ENCODE peak calls at places on chromosomes 5 and 9, in ten cellular contexts. One of them, this sample, is unnamed.

GRCh38 chr5:143454936-143455516 is 51.5 kb upstream of the NR3C1 start:
- DNase-seq in activated CD8-positive, alpha-beta T cell treated with anti-CD3 and anti-CD28 coated beads, Interleukin-2, amount 10 ng/mL, durations not matched to agents 7 days and 5 days: no peak
- DNase-seq in NAMALWA: no peak
- DNase-seq in stimulated activated CD4-positive, alpha-beta T cell treated with anti-CD3 and anti-CD28 coated beads, Interleukin-4, amount 100 ng/mL, for 48 hours: no peak
- DNase-seq in cardiac fibroblast: no peak
- DNase-seq in activated CD4-positive, alpha-beta T cell treated with anti-CD3 and anti-CD28 coated beads, Interleukin-2, amount 50 U/mL, for 24 hours: no peak
- DNase-seq in GM12891: no peak
- DNase-seq in HS-27A: no peak
- DNase-seq in BJ: no peak
- DNase-seq in HS-5: no peak
- DNase-seq in this sample: no peak

GRCh38 chr5:155728857-155729683 is 597.9 kb upstream of the SGCD start:
- DNase-seq in stimulated activated CD4-positive, alpha-beta T cell treated with anti-CD3 and anti-CD28 coated beads, Interleukin-4, amount 100 ng/mL, for 48 hours: no peak
- DNase-seq in HS-27A: no peak
- DNase-seq in cardiac fibroblast: peak
- DNase-seq in HS-5: no peak
- DNase-seq in activated CD4-positive, alpha-beta T cell treated with anti-CD3 and anti-CD28 coated beads, Interleukin-2, amount 50 U/mL, for 24 hours: no peak
- DNase-seq in activated CD8-positive, alpha-beta T cell treated with anti-CD3 and anti-CD28 coated beads, Interleukin-2, amount 10 ng/mL, durations not matched to agents 7 days and 5 days: no peak
- DNase-seq in GM12891: no peak
- DNase-seq in NAMALWA: no peak
- DNase-seq in BJ: no peak
- DNase-seq in this sample: no peak

GRCh38 chr5:101943784-101944183 is 352.3 kb downstream of the SLCO4C1 start:
- DNase-seq in HS-5: no peak
- DNase-seq in activated CD4-positive, alpha-beta T cell treated with anti-CD3 and anti-CD28 coated beads, Interleukin-2, amount 50 U/mL, for 24 hours: no peak
- DNase-seq in cardiac fibroblast: no peak
- DNase-seq in NAMALWA: peak
- DNase-seq in BJ: no peak
- DNase-seq in HS-27A: no peak
- DNase-seq in activated CD8-positive, alpha-beta T cell treated with anti-CD3 and anti-CD28 coated beads, Interleukin-2, amount 10 ng/mL, durations not matched to agents 7 days and 5 days: no peak
- DNase-seq in GM12891: no peak
- DNase-seq in stimulated activated CD4-positive, alpha-beta T cell treated with anti-CD3 and anti-CD28 coated beads, Interleukin-4, amount 100 ng/mL, for 48 hours: no peak
- DNase-seq in this sample: no peak

GRCh38 chr5:148794275-148794674 is 32.1 kb upstream of the ADRB2 start:
- DNase-seq in NAMALWA: no peak
- DNase-seq in activated CD4-positive, alpha-beta T cell treated with anti-CD3 and anti-CD28 coated beads, Interleukin-2, amount 50 U/mL, for 24 hours: no peak
- DNase-seq in HS-5: no peak
- DNase-seq in GM12891: no peak
- DNase-seq in HS-27A: no peak
- DNase-seq in cardiac fibroblast: peak
- DNase-seq in BJ: no peak
- DNase-seq in stimulated activated CD4-positive, alpha-beta T cell treated with anti-CD3 and anti-CD28 coated beads, Interleukin-4, amount 100 ng/mL, for 48 hours: no peak
- DNase-seq in activated CD8-positive, alpha-beta T cell treated with anti-CD3 and anti-CD28 coated beads, Interleukin-2, amount 10 ng/mL, durations not matched to agents 7 days and 5 days: no peak
- DNase-seq in this sample: no peak

GRCh38 chr9:25396828-25397227 is 281.4 kb downstream of the TUSC1 start:
- DNase-seq in cardiac fibroblast: no peak
- DNase-seq in BJ: no peak
- DNase-seq in HS-5: no peak
- DNase-seq in GM12891: no peak
- DNase-seq in activated CD4-positive, alpha-beta T cell treated with anti-CD3 and anti-CD28 coated beads, Interleukin-2, amount 50 U/mL, for 24 hours: no peak
- DNase-seq in HS-27A: no peak
- DNase-seq in NAMALWA: no peak
- DNase-seq in stimulated activated CD4-positive, alpha-beta T cell treated with anti-CD3 and anti-CD28 coated beads, Interleukin-4, amount 100 ng/mL, for 48 hours: no peak
- DNase-seq in activated CD8-positive, alpha-beta T cell treated with anti-CD3 and anti-CD28 coated beads, Interleukin-2, amount 10 ng/mL, durations not matched to agents 7 days and 5 days: no peak
- DNase-seq in this sample: no peak

GRCh38 chr5:127088226-127088625 is 14.9 kb upstream of the C5orf63 start:
- DNase-seq in HS-5: peak
- DNase-seq in activated CD8-positive, alpha-beta T cell treated with anti-CD3 and anti-CD28 coated beads, Interleukin-2, amount 10 ng/mL, durations not matched to agents 7 days and 5 days: no peak
- DNase-seq in GM12891: no peak
- DNase-seq in NAMALWA: no peak
- DNase-seq in activated CD4-positive, alpha-beta T cell treated with anti-CD3 and anti-CD28 coated beads, Interleukin-2, amount 50 U/mL, for 24 hours: no peak
- DNase-seq in HS-27A: peak
- DNase-seq in BJ: peak
- DNase-seq in cardiac fibroblast: peak
- DNase-seq in stimulated activated CD4-positive, alpha-beta T cell treated with anti-CD3 and anti-CD28 coated beads, Interleukin-4, amount 100 ng/mL, for 48 hours: no peak
- DNase-seq in this sample: no peak

GRCh38 chr5:33691846-33692245 is 199.9 kb downstream of the ADAMTS12 start:
- DNase-seq in HS-27A: no peak
- DNase-seq in cardiac fibroblast: peak
- DNase-seq in stimulated activated CD4-positive, alpha-beta T cell treated with anti-CD3 and anti-CD28 coated beads, Interleukin-4, amount 100 ng/mL, for 48 hours: no peak
- DNase-seq in BJ: no peak
- DNase-seq in GM12891: no peak
- DNase-seq in activated CD8-positive, alpha-beta T cell treated with anti-CD3 and anti-CD28 coated beads, Interleukin-2, amount 10 ng/mL, durations not matched to agents 7 days and 5 days: no peak
- DNase-seq in NAMALWA: no peak
- DNase-seq in HS-5: no peak
- DNase-seq in activated CD4-positive, alpha-beta T cell treated with anti-CD3 and anti-CD28 coated beads, Interleukin-2, amount 50 U/mL, for 24 hours: no peak
- DNase-seq in this sample: no peak

GRCh38 chr5:14143509-14143842 is 334 bp downstream of the TRIO start:
- DNase-seq in HS-27A: no peak
- DNase-seq in NAMALWA: no peak
- DNase-seq in BJ: no peak
- DNase-seq in stimulated activated CD4-positive, alpha-beta T cell treated with anti-CD3 and anti-CD28 coated beads, Interleukin-4, amount 100 ng/mL, for 48 hours: no peak
- DNase-seq in activated CD8-positive, alpha-beta T cell treated with anti-CD3 and anti-CD28 coated beads, Interleukin-2, amount 10 ng/mL, durations not matched to agents 7 days and 5 days: no peak
- DNase-seq in cardiac fibroblast: no peak
- DNase-seq in HS-5: no peak
- DNase-seq in activated CD4-positive, alpha-beta T cell treated with anti-CD3 and anti-CD28 coated beads, Interleukin-2, amount 50 U/mL, for 24 hours: no peak
- DNase-seq in GM12891: no peak
- DNase-seq in this sample: no peak

GRCh38 chr9:104304925-104305324 is 199.1 kb upstream of the OR13F1 start:
- DNase-seq in BJ: no peak
- DNase-seq in stimulated activated CD4-positive, alpha-beta T cell treated with anti-CD3 and anti-CD28 coated beads, Interleukin-4, amount 100 ng/mL, for 48 hours: no peak
- DNase-seq in HS-5: no peak
- DNase-seq in cardiac fibroblast: no peak
- DNase-seq in GM12891: no peak
- DNase-seq in HS-27A: no peak
- DNase-seq in NAMALWA: no peak
- DNase-seq in activated CD4-positive, alpha-beta T cell treated with anti-CD3 and anti-CD28 coated beads, Interleukin-2, amount 50 U/mL, for 24 hours: no peak
- DNase-seq in activated CD8-positive, alpha-beta T cell treated with anti-CD3 and anti-CD28 coated beads, Interleukin-2, amount 10 ng/mL, durations not matched to agents 7 days and 5 days: no peak
- DNase-seq in this sample: no peak

GRCh38 chr9:128551652-128552152 is 685 bp upstream of the SPTAN1 start:
- DNase-seq in activated CD4-positive, alpha-beta T cell treated with anti-CD3 and anti-CD28 coated beads, Interleukin-2, amount 50 U/mL, for 24 hours: no peak
- DNase-seq in HS-5: no peak
- DNase-seq in HS-27A: peak
- DNase-seq in activated CD8-positive, alpha-beta T cell treated with anti-CD3 and anti-CD28 coated beads, Interleukin-2, amount 10 ng/mL, durations not matched to agents 7 days and 5 days: no peak
- DNase-seq in BJ: no peak
- DNase-seq in GM12891: no peak
- DNase-seq in NAMALWA: no peak
- DNase-seq in cardiac fibroblast: no peak
- DNase-seq in stimulated activated CD4-positive, alpha-beta T cell treated with anti-CD3 and anti-CD28 coated beads, Interleukin-4, amount 100 ng/mL, for 48 hours: no peak
- DNase-seq in this sample: no peak

GRCh38 chr5:171269717-171270116 is 39.3 kb upstream of the TLX3 start:
- DNase-seq in HS-5: peak
- DNase-seq in activated CD4-positive, alpha-beta T cell treated with anti-CD3 and anti-CD28 coated beads, Interleukin-2, amount 50 U/mL, for 24 hours: no peak
- DNase-seq in stimulated activated CD4-positive, alpha-beta T cell treated with anti-CD3 and anti-CD28 coated beads, Interleukin-4, amount 100 ng/mL, for 48 hours: no peak
- DNase-seq in GM12891: no peak
- DNase-seq in NAMALWA: no peak
- DNase-seq in cardiac fibroblast: peak
- DNase-seq in activated CD8-positive, alpha-beta T cell treated with anti-CD3 and anti-CD28 coated beads, Interleukin-2, amount 10 ng/mL, durations not matched to agents 7 days and 5 days: no peak
- DNase-seq in HS-27A: no peak
- DNase-seq in BJ: peak
- DNase-seq in this sample: no peak

GRCh38 chr5:41264019-41264418 is 50.7 kb upstream of the C6 start:
- DNase-seq in stimulated activated CD4-positive, alpha-beta T cell treated with anti-CD3 and anti-CD28 coated beads, Interleukin-4, amount 100 ng/mL, for 48 hours: no peak
- DNase-seq in NAMALWA: no peak
- DNase-seq in HS-27A: no peak
- DNase-seq in GM12891: no peak
- DNase-seq in HS-5: no peak
- DNase-seq in BJ: no peak
- DNase-seq in activated CD4-positive, alpha-beta T cell treated with anti-CD3 and anti-CD28 coated beads, Interleukin-2, amount 50 U/mL, for 24 hours: no peak
- DNase-seq in cardiac fibroblast: no peak
- DNase-seq in activated CD8-positive, alpha-beta T cell treated with anti-CD3 and anti-CD28 coated beads, Interleukin-2, amount 10 ng/mL, durations not matched to agents 7 days and 5 days: no peak
- DNase-seq in this sample: no peak

GRCh38 chr5:52844885-52845284 is 57.2 kb downstream of the ITGA1 start:
- DNase-seq in GM12891: no peak
- DNase-seq in HS-27A: no peak
- DNase-seq in HS-5: no peak
- DNase-seq in stimulated activated CD4-positive, alpha-beta T cell treated with anti-CD3 and anti-CD28 coated beads, Interleukin-4, amount 100 ng/mL, for 48 hours: no peak
- DNase-seq in cardiac fibroblast: peak
- DNase-seq in activated CD8-positive, alpha-beta T cell treated with anti-CD3 and anti-CD28 coated beads, Interleukin-2, amount 10 ng/mL, durations not matched to agents 7 days and 5 days: no peak
- DNase-seq in activated CD4-positive, alpha-beta T cell treated with anti-CD3 and anti-CD28 coated beads, Interleukin-2, amount 50 U/mL, for 24 hours: no peak
- DNase-seq in NAMALWA: no peak
- DNase-seq in BJ: no peak
- DNase-seq in this sample: no peak

GRCh38 chr5:1201327-1202025 is at the start of gene SLC6A19:
- DNase-seq in cardiac fibroblast: no peak
- DNase-seq in HS-27A: no peak
- DNase-seq in activated CD4-positive, alpha-beta T cell treated with anti-CD3 and anti-CD28 coated beads, Interleukin-2, amount 50 U/mL, for 24 hours: no peak
- DNase-seq in stimulated activated CD4-positive, alpha-beta T cell treated with anti-CD3 and anti-CD28 coated beads, Interleukin-4, amount 100 ng/mL, for 48 hours: no peak
- DNase-seq in NAMALWA: no peak
- DNase-seq in activated CD8-positive, alpha-beta T cell treated with anti-CD3 and anti-CD28 coated beads, Interleukin-2, amount 10 ng/mL, durations not matched to agents 7 days and 5 days: no peak
- DNase-seq in GM12891: no peak
- DNase-seq in BJ: no peak
- DNase-seq in HS-5: no peak
- DNase-seq in this sample: no peak

GRCh38 chr9:113580041-113580953 is 116.8 kb downstream of the RGS3 start:
- DNase-seq in BJ: no peak
- DNase-seq in stimulated activated CD4-positive, alpha-beta T cell treated with anti-CD3 and anti-CD28 coated beads, Interleukin-4, amount 100 ng/mL, for 48 hours: peak
- DNase-seq in GM12891: no peak
- DNase-seq in activated CD4-positive, alpha-beta T cell treated with anti-CD3 and anti-CD28 coated beads, Interleukin-2, amount 50 U/mL, for 24 hours: peak
- DNase-seq in HS-27A: no peak
- DNase-seq in NAMALWA: peak
- DNase-seq in activated CD8-positive, alpha-beta T cell treated with anti-CD3 and anti-CD28 coated beads, Interleukin-2, amount 10 ng/mL, durations not matched to agents 7 days and 5 days: peak
- DNase-seq in HS-5: no peak
- DNase-seq in cardiac fibroblast: peak
- DNase-seq in this sample: peak

GRCh38 chr5:173051746-173052145 is 4.4 kb upstream of the CREBRF start:
- DNase-seq in activated CD4-positive, alpha-beta T cell treated with anti-CD3 and anti-CD28 coated beads, Interleukin-2, amount 50 U/mL, for 24 hours: no peak
- DNase-seq in NAMALWA: no peak
- DNase-seq in GM12891: no peak
- DNase-seq in HS-27A: peak
- DNase-seq in stimulated activated CD4-positive, alpha-beta T cell treated with anti-CD3 and anti-CD28 coated beads, Interleukin-4, amount 100 ng/mL, for 48 hours: no peak
- DNase-seq in BJ: peak
- DNase-seq in activated CD8-positive, alpha-beta T cell treated with anti-CD3 and anti-CD28 coated beads, Interleukin-2, amount 10 ng/mL, durations not matched to agents 7 days and 5 days: no peak
- DNase-seq in HS-5: peak
- DNase-seq in cardiac fibroblast: peak
- DNase-seq in this sample: no peak

GRCh38 chr9:120344230-120344629 is 235.7 kb downstream of the CDK5RAP2 start:
- DNase-seq in NAMALWA: no peak
- DNase-seq in GM12891: no peak
- DNase-seq in BJ: peak
- DNase-seq in cardiac fibroblast: peak
- DNase-seq in HS-5: peak
- DNase-seq in activated CD4-positive, alpha-beta T cell treated with anti-CD3 and anti-CD28 coated beads, Interleukin-2, amount 50 U/mL, for 24 hours: no peak
- DNase-seq in activated CD8-positive, alpha-beta T cell treated with anti-CD3 and anti-CD28 coated beads, Interleukin-2, amount 10 ng/mL, durations not matched to agents 7 days and 5 days: no peak
- DNase-seq in stimulated activated CD4-positive, alpha-beta T cell treated with anti-CD3 and anti-CD28 coated beads, Interleukin-4, amount 100 ng/mL, for 48 hours: no peak
- DNase-seq in HS-27A: no peak
- DNase-seq in this sample: no peak

GRCh38 chr9:129400971-129401622 is 219.8 kb downstream of the C9orf50 start:
- DNase-seq in cardiac fibroblast: no peak
- DNase-seq in GM12891: no peak
- DNase-seq in activated CD8-positive, alpha-beta T cell treated with anti-CD3 and anti-CD28 coated beads, Interleukin-2, amount 10 ng/mL, durations not matched to agents 7 days and 5 days: no peak
- DNase-seq in HS-5: no peak
- DNase-seq in BJ: no peak
- DNase-seq in NAMALWA: no peak
- DNase-seq in activated CD4-positive, alpha-beta T cell treated with anti-CD3 and anti-CD28 coated beads, Interleukin-2, amount 50 U/mL, for 24 hours: no peak
- DNase-seq in stimulated activated CD4-positive, alpha-beta T cell treated with anti-CD3 and anti-CD28 coated beads, Interleukin-4, amount 100 ng/mL, for 48 hours: no peak
- DNase-seq in HS-27A: no peak
- DNase-seq in this sample: no peak

GRCh38 chr9:112581469-112582176 is 95.0 kb downstream of the KIAA1958 start:
- DNase-seq in activated CD4-positive, alpha-beta T cell treated with anti-CD3 and anti-CD28 coated beads, Interleukin-2, amount 50 U/mL, for 24 hours: no peak
- DNase-seq in NAMALWA: no peak
- DNase-seq in cardiac fibroblast: no peak
- DNase-seq in HS-5: no peak
- DNase-seq in HS-27A: no peak
- DNase-seq in GM12891: no peak
- DNase-seq in BJ: no peak
- DNase-seq in activated CD8-positive, alpha-beta T cell treated with anti-CD3 and anti-CD28 coated beads, Interleukin-2, amount 10 ng/mL, durations not matched to agents 7 days and 5 days: no peak
- DNase-seq in stimulated activated CD4-positive, alpha-beta T cell treated with anti-CD3 and anti-CD28 coated beads, Interleukin-4, amount 100 ng/mL, for 48 hours: no peak
- DNase-seq in this sample: no peak

GRCh38 chr9:125161284-125161918 is 18.1 kb upstream of the SCAI start:
- DNase-seq in activated CD8-positive, alpha-beta T cell treated with anti-CD3 and anti-CD28 coated beads, Interleukin-2, amount 10 ng/mL, durations not matched to agents 7 days and 5 days: no peak
- DNase-seq in cardiac fibroblast: peak
- DNase-seq in activated CD4-positive, alpha-beta T cell treated with anti-CD3 and anti-CD28 coated beads, Interleukin-2, amount 50 U/mL, for 24 hours: no peak
- DNase-seq in HS-5: no peak
- DNase-seq in GM12891: no peak
- DNase-seq in BJ: peak
- DNase-seq in NAMALWA: no peak
- DNase-seq in HS-27A: no peak
- DNase-seq in stimulated activated CD4-positive, alpha-beta T cell treated with anti-CD3 and anti-CD28 coated beads, Interleukin-4, amount 100 ng/mL, for 48 hours: no peak
- DNase-seq in this sample: no peak

GRCh38 chr5:142568271-142568995 is 117.5 kb downstream of the FGF1 start:
- DNase-seq in NAMALWA: no peak
- DNase-seq in cardiac fibroblast: peak
- DNase-seq in activated CD4-positive, alpha-beta T cell treated with anti-CD3 and anti-CD28 coated beads, Interleukin-2, amount 50 U/mL, for 24 hours: no peak
- DNase-seq in HS-5: no peak
- DNase-seq in GM12891: no peak
- DNase-seq in activated CD8-positive, alpha-beta T cell treated with anti-CD3 and anti-CD28 coated beads, Interleukin-2, amount 10 ng/mL, durations not matched to agents 7 days and 5 days: no peak
- DNase-seq in BJ: no peak
- DNase-seq in HS-27A: no peak
- DNase-seq in stimulated activated CD4-positive, alpha-beta T cell treated with anti-CD3 and anti-CD28 coated beads, Interleukin-4, amount 100 ng/mL, for 48 hours: no peak
- DNase-seq in this sample: no peak

GRCh38 chr9:29939559-29939958 is 2366.3 kb upstream of the C9orf72 start:
- DNase-seq in HS-27A: no peak
- DNase-seq in activated CD8-positive, alpha-beta T cell treated with anti-CD3 and anti-CD28 coated beads, Interleukin-2, amount 10 ng/mL, durations not matched to agents 7 days and 5 days: no peak
- DNase-seq in cardiac fibroblast: no peak
- DNase-seq in activated CD4-positive, alpha-beta T cell treated with anti-CD3 and anti-CD28 coated beads, Interleukin-2, amount 50 U/mL, for 24 hours: no peak
- DNase-seq in stimulated activated CD4-positive, alpha-beta T cell treated with anti-CD3 and anti-CD28 coated beads, Interleukin-4, amount 100 ng/mL, for 48 hours: no peak
- DNase-seq in GM12891: no peak
- DNase-seq in NAMALWA: no peak
- DNase-seq in HS-5: no peak
- DNase-seq in BJ: no peak
- DNase-seq in this sample: no peak

GRCh38 chr9:83584995-83585394 is 37.9 kb upstream of the IDNK start:
- DNase-seq in HS-5: no peak
- DNase-seq in activated CD4-positive, alpha-beta T cell treated with anti-CD3 and anti-CD28 coated beads, Interleukin-2, amount 50 U/mL, for 24 hours: no peak
- DNase-seq in cardiac fibroblast: no peak
- DNase-seq in GM12891: no peak
- DNase-seq in HS-27A: no peak
- DNase-seq in BJ: no peak
- DNase-seq in activated CD8-positive, alpha-beta T cell treated with anti-CD3 and anti-CD28 coated beads, Interleukin-2, amount 10 ng/mL, durations not matched to agents 7 days and 5 days: no peak
- DNase-seq in stimulated activated CD4-positive, alpha-beta T cell treated with anti-CD3 and anti-CD28 coated beads, Interleukin-4, amount 100 ng/mL, for 48 hours: no peak
- DNase-seq in NAMALWA: no peak
- DNase-seq in this sample: no peak

GRCh38 chr9:113514748-113515147 is 51.2 kb downstream of the RGS3 start:
- DNase-seq in activated CD4-positive, alpha-beta T cell treated with anti-CD3 and anti-CD28 coated beads, Interleukin-2, amount 50 U/mL, for 24 hours: no peak
- DNase-seq in cardiac fibroblast: no peak
- DNase-seq in BJ: no peak
- DNase-seq in HS-27A: no peak
- DNase-seq in stimulated activated CD4-positive, alpha-beta T cell treated with anti-CD3 and anti-CD28 coated beads, Interleukin-4, amount 100 ng/mL, for 48 hours: no peak
- DNase-seq in NAMALWA: no peak
- DNase-seq in activated CD8-positive, alpha-beta T cell treated with anti-CD3 and anti-CD28 coated beads, Interleukin-2, amount 10 ng/mL, durations not matched to agents 7 days and 5 days: no peak
- DNase-seq in GM12891: no peak
- DNase-seq in HS-5: no peak
- DNase-seq in this sample: no peak

GRCh38 chr5:14767942-14768837 is 103.4 kb downstream of the ANKH start:
- DNase-seq in HS-5: no peak
- DNase-seq in BJ: no peak
- DNase-seq in HS-27A: no peak
- DNase-seq in activated CD4-positive, alpha-beta T cell treated with anti-CD3 and anti-CD28 coated beads, Interleukin-2, amount 50 U/mL, for 24 hours: no peak
- DNase-seq in stimulated activated CD4-positive, alpha-beta T cell treated with anti-CD3 and anti-CD28 coated beads, Interleukin-4, amount 100 ng/mL, for 48 hours: no peak
- DNase-seq in NAMALWA: no peak
- DNase-seq in cardiac fibroblast: no peak
- DNase-seq in activated CD8-positive, alpha-beta T cell treated with anti-CD3 and anti-CD28 coated beads, Interleukin-2, amount 10 ng/mL, durations not matched to agents 7 days and 5 days: no peak
- DNase-seq in GM12891: no peak
- DNase-seq in this sample: no peak

GRCh38 chr5:20231040-20231439 is 243.0 kb upstream of the CDH18 start:
- DNase-seq in HS-27A: no peak
- DNase-seq in stimulated activated CD4-positive, alpha-beta T cell treated with anti-CD3 and anti-CD28 coated beads, Interleukin-4, amount 100 ng/mL, for 48 hours: no peak
- DNase-seq in NAMALWA: no peak
- DNase-seq in GM12891: no peak
- DNase-seq in BJ: no peak
- DNase-seq in HS-5: no peak
- DNase-seq in cardiac fibroblast: no peak
- DNase-seq in activated CD8-positive, alpha-beta T cell treated with anti-CD3 and anti-CD28 coated beads, Interleukin-2, amount 10 ng/mL, durations not matched to agents 7 days and 5 days: no peak
- DNase-seq in activated CD4-positive, alpha-beta T cell treated with anti-CD3 and anti-CD28 coated beads, Interleukin-2, amount 50 U/mL, for 24 hours: no peak
- DNase-seq in this sample: no peak

GRCh38 chr5:91212336-91213092 is 170.6 kb downstream of the ARRDC3 start:
- DNase-seq in NAMALWA: no peak
- DNase-seq in HS-27A: no peak
- DNase-seq in cardiac fibroblast: peak
- DNase-seq in activated CD8-positive, alpha-beta T cell treated with anti-CD3 and anti-CD28 coated beads, Interleukin-2, amount 10 ng/mL, durations not matched to agents 7 days and 5 days: no peak
- DNase-seq in HS-5: peak
- DNase-seq in stimulated activated CD4-positive, alpha-beta T cell treated with anti-CD3 and anti-CD28 coated beads, Interleukin-4, amount 100 ng/mL, for 48 hours: no peak
- DNase-seq in BJ: peak
- DNase-seq in GM12891: no peak
- DNase-seq in activated CD4-positive, alpha-beta T cell treated with anti-CD3 and anti-CD28 coated beads, Interleukin-2, amount 50 U/mL, for 24 hours: no peak
- DNase-seq in this sample: no peak

GRCh38 chr9:114081441-114082016 is 3.4 kb upstream of the AMBP start:
- DNase-seq in BJ: no peak
- DNase-seq in HS-27A: no peak
- DNase-seq in activated CD4-positive, alpha-beta T cell treated with anti-CD3 and anti-CD28 coated beads, Interleukin-2, amount 50 U/mL, for 24 hours: no peak
- DNase-seq in HS-5: no peak
- DNase-seq in GM12891: no peak
- DNase-seq in cardiac fibroblast: no peak
- DNase-seq in stimulated activated CD4-positive, alpha-beta T cell treated with anti-CD3 and anti-CD28 coated beads, Interleukin-4, amount 100 ng/mL, for 48 hours: no peak
- DNase-seq in activated CD8-positive, alpha-beta T cell treated with anti-CD3 and anti-CD28 coated beads, Interleukin-2, amount 10 ng/mL, durations not matched to agents 7 days and 5 days: no peak
- DNase-seq in NAMALWA: no peak
- DNase-seq in this sample: no peak

This sample was measured in stimulated activated effector memory CD8-positive, alpha-beta T cell treated with anti-CD3 and anti-CD28 coated beads, Interleukin-12 subunit alpha, Interleukin-12 subunit beta, amount 100 ng/mL, for 72 hours.